ENCODE peak calls at places on chromosome 22, in nine cellular contexts. T, U, Q, K, L, A, D, B and N are unnamed samples. For H3K4me1, the result is how much of the 10 kb centered on the place peaks cover.

GRCh38 chr22:50313021-50313420 is 5.6 kb upstream of the PLXNB2 start:
- DNase-seq in T (no peak), K (no peak), D (no peak), L (no peak), B (no peak), A (no peak), Q (no peak), U (no peak), N (no peak)

GRCh38 chr22:39501644-39502108 is 414 bp upstream of the MIEF1 start:
- DNase-seq in L (no peak), U (no peak), K (no peak), B (no peak), D (no peak), Q (no peak), T (no peak), A (no peak), N (no peak)

GRCh38 chr22:30753701-30754100 is 59.0 kb downstream of the OSBP2 start:
- DNase-seq in L (no peak), K (no peak), D (no peak), T (no peak), U (no peak), B (no peak), Q (no peak), A (no peak), N (no peak)

GRCh38 chr22:37228106-37229011 is 15.7 kb downstream of the RAC2 start:
- DNase-seq in Q (peak), D (no peak), U (no peak), L (no peak), A (no peak), K (no peak), B (no peak), T (no peak), N (no peak)

GRCh38 chr22:44366372-44367310 is 53.9 kb upstream of the SHISAL1 start:
- DNase-seq in K (no peak), A (no peak), D (no peak), T (peak), L (no peak), B (peak), Q (no peak), U (peak), N (no peak)

GRCh38 chr22:19169002-19169946 is 9.3 kb downstream of the SLC25A1 start:
- DNase-seq in T (no peak), B (no peak), U (no peak), A (peak), K (no peak), Q (no peak), D (no peak), L (no peak), N (no peak)

GRCh38 chr22:17824452-17824851 is 50.2 kb upstream of the BID start:
- DNase-seq in L (no peak), D (no peak), A (no peak), Q (no peak), B (no peak), U (no peak), K (no peak), T (no peak), N (no peak)

GRCh38 chr22:42967933-42968332 is 47.0 kb downstream of the PACSIN2 start:
- DNase-seq in U (no peak), D (no peak), K (no peak), L (peak), T (peak), Q (no peak), B (peak), A (no peak), N (no peak)

GRCh38 chr22:21573293-21573734 is 5.8 kb downstream of the UBE2L3 start:
- DNase-seq in K (no peak), Q (no peak), U (no peak), T (no peak), D (no peak), L (no peak), B (no peak), A (no peak), N (no peak)

GRCh38 chr22:43884600-43885318 is 7.1 kb downstream of the PNPLA5 start:
- DNase-seq in A (peak), T (peak), L (peak), B (peak), U (peak), D (peak), K (peak), Q (no peak), N (no peak)

GRCh38 chr22:16608931-16609330 is 16.3 kb upstream of the CCT8L2 start:
- DNase-seq in U (no peak), Q (no peak), A (no peak), K (no peak), T (no peak), D (no peak), B (no peak), L (no peak), N (no peak)

DNA sequence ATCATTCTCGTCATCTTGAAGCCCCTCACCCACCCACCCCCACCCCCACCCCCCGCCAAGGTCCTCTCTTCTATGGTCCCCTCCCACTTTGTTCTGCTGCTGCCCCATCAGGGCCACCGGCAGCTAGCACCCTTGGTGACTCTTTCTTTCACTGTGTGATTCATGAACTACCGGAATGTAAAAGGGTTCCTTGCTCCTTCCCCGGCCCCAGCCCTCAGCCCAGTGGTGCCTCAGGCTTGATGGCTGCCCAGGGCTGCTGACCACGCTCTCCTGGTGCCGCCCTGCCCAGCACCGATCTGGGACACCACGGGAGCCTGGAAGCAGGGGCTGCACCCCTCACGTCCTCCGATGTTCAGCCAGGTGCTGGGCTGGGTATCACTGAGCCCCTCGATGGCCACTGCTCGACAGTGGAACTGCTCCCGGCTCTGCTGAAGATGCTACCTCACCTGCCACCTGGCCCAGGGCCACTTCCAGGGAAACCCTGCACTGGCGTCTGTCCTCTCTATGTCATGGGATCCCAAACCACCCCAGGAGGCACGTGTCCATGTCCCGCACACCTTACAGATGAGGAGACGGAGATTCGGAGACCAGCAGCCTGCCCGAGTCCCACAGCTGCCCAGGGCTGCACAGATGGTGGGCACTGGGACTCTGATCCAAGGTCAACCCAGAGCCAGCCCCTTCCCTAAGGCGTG is 39.7 kb downstream of the IGLL5 start:
- DNase-seq in K (no peak), A (no peak), L (no peak), B (no peak), U (no peak), D (no peak), T (no peak), Q (no peak), N (no peak)
- H3K4me3 ChIP-seq in K (no peak), A (no peak), L (no peak), B (no peak), U (no peak), D (no peak), T (no peak), Q (no peak), N (no peak)

GRCh38 chr22:28245579-28246224 is 326.6 kb upstream of the PITPNB start:
- DNase-seq in L (no peak), T (no peak), K (no peak), Q (no peak), B (no peak), D (no peak), U (no peak), A (no peak), N (no peak)
- H3K4me1 ChIP-seq in L (under half), T (under half), K (under half), Q (under half), B (under half), D (under half), U (under half), A (under half), N (under half)

DNA sequence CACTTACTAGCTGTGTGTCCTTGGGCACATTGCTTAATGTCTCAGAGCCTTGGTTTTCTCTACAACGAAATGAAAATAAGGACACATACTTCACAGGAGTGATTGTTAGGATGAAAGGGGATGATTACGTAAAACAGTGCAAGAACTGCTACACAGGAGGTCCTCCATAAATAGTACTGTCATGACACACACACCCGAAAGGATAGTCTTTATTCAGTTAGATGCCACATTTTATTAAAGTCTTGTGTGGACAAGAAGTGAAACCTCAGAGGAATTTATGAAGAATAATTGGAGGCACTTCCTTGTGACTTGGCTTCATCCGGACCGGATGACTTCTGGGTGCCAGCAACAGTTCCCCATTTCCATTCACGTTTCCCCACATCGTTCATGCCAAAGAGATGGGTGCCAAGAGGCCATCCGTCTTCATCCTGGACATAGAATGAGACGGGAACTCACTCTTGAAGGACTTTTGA is 67.4 kb upstream of the ATXN10 start:
- DNase-seq in K (no peak), D (no peak), T (no peak), A (no peak), L (no peak), B (no peak), Q (no peak), U (no peak), N (no peak)
- H3K27ac ChIP-seq in K (no peak), D (no peak), T (no peak), A (no peak), L (no peak), B (no peak), Q (no peak), U (no peak), N (no peak)

GRCh38 chr22:20550057-20550817 is 42.8 kb downstream of the MED15 start:
- DNase-seq in A (no peak), L (no peak), T (no peak), Q (no peak), K (no peak), U (no peak), D (no peak), B (no peak), N (no peak)
- H3K4me3 ChIP-seq in A (no peak), L (no peak), T (no peak), Q (peak), K (no peak), U (no peak), D (no peak), B (no peak), N (peak)

GRCh38 chr22:23530766-23531282 is 49.3 kb downstream of the IGLL1 start:
- DNase-seq in U (peak), A (no peak), Q (no peak), L (no peak), T (no peak), B (peak), D (no peak), K (no peak), N (no peak)
- H3K4me1 ChIP-seq in U (under half), A (under half), Q (under half), L (under half), T (under half), B (under half), D (under half), K (under half), N (under half)

GRCh38 chr22:48224332-48224731 is 1461.9 kb downstream of the TBC1D22A start:
- DNase-seq in U (no peak), K (no peak), L (no peak), A (no peak), D (no peak), B (no peak), T (no peak), Q (no peak), N (no peak)
- H3K27ac ChIP-seq in U (no peak), K (no peak), L (no peak), A (no peak), D (no peak), B (no peak), T (no peak), Q (no peak), N (no peak)

GRCh38 chr22:20464912-20465758 is 27.5 kb upstream of the SCARF2 start:
- DNase-seq in U (no peak), B (peak), Q (no peak), T (no peak), D (no peak), K (no peak), A (no peak), L (no peak), N (no peak)

GRCh38 chr22:20465759-20466077 is 28.1 kb upstream of the SCARF2 start:
- DNase-seq in K (no peak), B (no peak), A (no peak), D (no peak), U (no peak), L (no peak), T (no peak), Q (no peak), N (no peak)

GRCh38 chr22:20464096-20464614 is 26.5 kb upstream of the SCARF2 start:
- DNase-seq in L (no peak), D (no peak), K (no peak), A (no peak), T (no peak), U (no peak), Q (peak), B (peak), N (peak)

GRCh38 chr22:20466659-20467379 is 28.8 kb downstream of the KLHL22 start:
- DNase-seq in L (no peak), B (no peak), A (no peak), T (peak), K (no peak), Q (no peak), U (no peak), D (no peak), N (no peak)

DNA sequence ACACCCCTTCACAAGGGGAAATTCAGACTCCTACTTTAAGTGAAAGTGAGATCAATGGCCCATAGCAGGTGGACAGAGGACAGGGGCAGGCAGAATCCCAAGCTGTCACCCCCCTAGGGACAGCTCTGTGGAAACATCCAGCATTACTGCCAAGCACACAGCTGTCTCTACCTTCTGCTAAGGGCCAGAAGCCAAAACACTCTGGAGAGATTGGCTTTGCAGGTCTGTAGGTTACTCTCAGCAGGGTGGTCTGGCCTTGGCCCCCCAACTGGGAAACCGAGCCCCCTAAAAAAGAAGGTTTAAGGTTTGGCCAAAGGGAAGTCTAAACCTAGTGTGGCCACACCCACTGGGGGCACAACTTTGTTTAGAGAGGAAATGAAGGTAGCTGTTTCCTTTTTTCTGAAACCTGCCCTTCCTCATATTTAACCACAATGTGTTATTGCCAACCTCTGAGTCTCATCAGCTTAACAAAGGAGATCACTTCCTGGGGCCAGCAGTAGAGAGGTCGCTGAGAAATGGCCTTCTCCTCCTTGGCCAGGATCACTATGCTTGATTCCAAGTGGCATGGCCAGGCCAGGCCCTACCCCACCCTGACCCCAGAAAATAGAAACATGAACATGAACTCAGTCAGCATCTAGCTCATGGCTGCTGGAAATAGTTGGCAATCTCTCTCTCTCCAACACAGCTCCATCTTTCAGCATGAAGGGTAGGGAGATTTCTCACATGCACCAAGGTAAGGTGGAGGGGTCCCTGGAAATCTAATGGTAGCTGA is 25.9 kb upstream of the SCARF2 start:
- DNase-seq in B (peak), A (no peak), Q (peak), L (peak), K (no peak), D (no peak), T (peak), U (no peak), N (no peak)
- H3K4me3 ChIP-seq in B (no peak), A (no peak), Q (peak), L (no peak), K (no peak), D (no peak), T (no peak), U (no peak), N (no peak)

DNA sequence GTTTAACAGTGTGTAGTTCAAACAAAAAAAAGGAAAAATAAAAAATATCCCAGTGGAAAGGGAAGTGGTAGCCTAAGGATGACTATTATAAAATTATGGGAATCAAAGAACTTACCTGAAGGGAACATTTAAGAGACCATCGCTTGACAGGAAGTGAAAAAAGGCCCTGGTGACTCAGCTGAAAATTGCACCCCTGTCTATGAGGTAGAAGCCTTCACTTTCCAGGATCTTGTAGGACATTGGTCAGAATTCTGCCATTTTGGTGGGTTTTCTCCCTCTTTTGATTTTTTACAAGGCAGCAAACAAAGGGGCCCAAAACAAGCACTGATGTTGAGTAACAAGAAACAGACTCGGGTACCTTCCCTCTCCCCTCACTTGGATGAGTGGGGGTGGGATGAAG is 15.6 kb downstream of the DDX17 start:
- DNase-seq in L (no peak), A (no peak), Q (no peak), B (no peak), T (no peak), K (no peak), U (no peak), D (no peak), N (no peak)
- H3K4me1 ChIP-seq in L (under half), A (under half), Q (under half), B (under half), T (under half), K (under half), U (under half), D (under half), N (under half)

GRCh38 chr22:38244106-38244505 is 28.7 kb downstream of the TMEM184B start:
- DNase-seq in B (no peak), L (no peak), D (no peak), K (no peak), A (no peak), Q (no peak), T (peak), U (no peak), N (no peak)
- H3K27ac ChIP-seq in B (no peak), L (peak), D (no peak), K (no peak), A (no peak), Q (no peak), T (no peak), U (no peak), N (no peak)

GRCh38 chr22:47084226-47084625 is 321.8 kb downstream of the TBC1D22A start:
- DNase-seq in T (no peak), L (no peak), U (no peak), K (no peak), B (no peak), D (no peak), A (no peak), Q (no peak), N (no peak)
- H3K4me3 ChIP-seq in T (no peak), L (no peak), U (no peak), K (no peak), B (no peak), D (no peak), A (no peak), Q (no peak), N (no peak)